ENCODE peak calls at places on chromosomes 7 and 10, in eight cellular contexts. One of them, this sample, is unnamed.
A peak's percentile ranks its signal among the peaks of the same experiment; 100 is the strongest.

GRCh38 chr7:66503036-66503370 is 125.7 kb upstream of the KCTD7 start:
- DNase-seq in body of pancreas: no peak
- DNase-seq in HFFc6: no peak
- DNase-seq in epithelial cell of esophagus: no peak
- DNase-seq in bronchial epithelial cell: no peak
- DNase-seq in testis: no peak
- DNase-seq in GM23338: no peak
- DNase-seq in prostate gland: no peak
- DNase-seq in this sample: no peak

GRCh38 chr7:10455936-10456335 is 517.7 kb upstream of the PHF14 start:
- DNase-seq in body of pancreas: no peak
- DNase-seq in HFFc6: no peak
- DNase-seq in epithelial cell of esophagus: no peak
- DNase-seq in bronchial epithelial cell: no peak
- DNase-seq in testis: no peak
- DNase-seq in GM23338: no peak
- DNase-seq in prostate gland: no peak
- DNase-seq in this sample: no peak

GRCh38 chr10:95784279-95784913 is 28.4 kb downstream of the ENTPD1 start:
- DNase-seq in body of pancreas: no peak
- DNase-seq in HFFc6: no peak
- DNase-seq in epithelial cell of esophagus: no peak
- DNase-seq in bronchial epithelial cell: no peak
- DNase-seq in testis: no peak
- DNase-seq in GM23338: no peak
- DNase-seq in prostate gland: no peak
- DNase-seq in this sample: no peak

GRCh38 chr7:130488376-130489139 is 3.3 kb upstream of the MEST start:
- DNase-seq in body of pancreas: no peak
- DNase-seq in HFFc6: no peak
- DNase-seq in epithelial cell of esophagus: no peak
- DNase-seq in bronchial epithelial cell: no peak
- DNase-seq in testis: no peak
- DNase-seq in GM23338: no peak
- DNase-seq in prostate gland: no peak
- DNase-seq in this sample: no peak

GRCh38 chr7:128841171-128841690 is 11.0 kb downstream of the FLNC start:
- DNase-seq in body of pancreas: no peak
- DNase-seq in HFFc6: no peak
- DNase-seq in epithelial cell of esophagus: peak; percentile 9
- DNase-seq in bronchial epithelial cell: no peak
- DNase-seq in testis: no peak
- DNase-seq in GM23338: no peak
- DNase-seq in prostate gland: no peak
- DNase-seq in this sample: no peak

GRCh38 chr10:131825150-131825907 is 75.5 kb upstream of the PPP2R2D start:
- DNase-seq in body of pancreas: no peak
- DNase-seq in HFFc6: no peak
- DNase-seq in epithelial cell of esophagus: no peak
- DNase-seq in bronchial epithelial cell: no peak
- DNase-seq in testis: no peak
- DNase-seq in GM23338: no peak
- DNase-seq in prostate gland: no peak
- DNase-seq in this sample: no peak

GRCh38 chr10:14153570-14154055 is 177.1 kb downstream of the FRMD4A start:
- DNase-seq in body of pancreas: peak; percentile 8
- DNase-seq in HFFc6: no peak
- DNase-seq in epithelial cell of esophagus: no peak
- DNase-seq in bronchial epithelial cell: no peak
- DNase-seq in testis: peak; percentile 18
- DNase-seq in GM23338: peak; percentile 69
- DNase-seq in prostate gland: no peak
- DNase-seq in this sample: no peak

GRCh38 chr7:80039255-80039884 is 95.3 kb upstream of the GNAI1 start:
- DNase-seq in body of pancreas: no peak
- DNase-seq in HFFc6: no peak
- DNase-seq in epithelial cell of esophagus: no peak
- DNase-seq in bronchial epithelial cell: no peak
- DNase-seq in testis: no peak
- DNase-seq in GM23338: no peak
- DNase-seq in prostate gland: no peak
- DNase-seq in this sample: no peak

GRCh38 chr10:117546020-117546629 is 3.6 kb downstream of the EMX2 start:
- DNase-seq in body of pancreas: no peak
- DNase-seq in HFFc6: no peak
- DNase-seq in epithelial cell of esophagus: no peak
- DNase-seq in bronchial epithelial cell: no peak
- DNase-seq in testis: no peak
- DNase-seq in GM23338: peak; percentile 29
- DNase-seq in prostate gland: no peak
- DNase-seq in this sample: no peak

GRCh38 chr10:90418869-90419652 is 438.8 kb downstream of the HTR7 start:
- DNase-seq in body of pancreas: no peak
- DNase-seq in HFFc6: peak; percentile 78
- DNase-seq in epithelial cell of esophagus: peak; percentile 95
- DNase-seq in bronchial epithelial cell: peak; percentile 97
- DNase-seq in testis: no peak
- DNase-seq in GM23338: no peak
- DNase-seq in prostate gland: no peak
- DNase-seq in this sample: no peak

GRCh38 chr10:130127612-130128607 is 8.3 kb upstream of the GLRX3 start:
- DNase-seq in body of pancreas: peak; percentile 68
- DNase-seq in HFFc6: peak; percentile 69
- DNase-seq in epithelial cell of esophagus: peak; percentile 78
- DNase-seq in bronchial epithelial cell: peak; percentile 76
- DNase-seq in testis: peak; percentile 58
- DNase-seq in GM23338: peak; percentile 92
- DNase-seq in prostate gland: peak; percentile 55
- DNase-seq in this sample: peak; percentile 14

GRCh38 chr10:69549959-69550358 is 23.3 kb downstream of the NEUROG3 start:
- DNase-seq in body of pancreas: no peak
- DNase-seq in HFFc6: no peak
- DNase-seq in epithelial cell of esophagus: no peak
- DNase-seq in bronchial epithelial cell: no peak
- DNase-seq in testis: no peak
- DNase-seq in GM23338: no peak
- DNase-seq in prostate gland: no peak
- DNase-seq in this sample: no peak

GRCh38 chr10:118940386-118940785 is 89.1 kb upstream of the NANOS1 start:
- DNase-seq in body of pancreas: no peak
- DNase-seq in HFFc6: no peak
- DNase-seq in epithelial cell of esophagus: peak; percentile 31
- DNase-seq in bronchial epithelial cell: peak; percentile 60
- DNase-seq in testis: no peak
- DNase-seq in GM23338: no peak
- DNase-seq in prostate gland: no peak
- DNase-seq in this sample: no peak

GRCh38 chr7:117157121-117157870 is 165.6 kb downstream of the WNT2 start:
- DNase-seq in body of pancreas: peak; percentile 62
- DNase-seq in HFFc6: peak; percentile 81
- DNase-seq in epithelial cell of esophagus: peak; percentile 39
- DNase-seq in bronchial epithelial cell: peak; percentile 44
- DNase-seq in testis: peak; percentile 79
- DNase-seq in GM23338: no peak
- DNase-seq in prostate gland: no peak
- DNase-seq in this sample: peak; percentile 77

GRCh38 chr7:21365866-21366624 is 61.8 kb upstream of the SP4 start:
- DNase-seq in body of pancreas: peak; percentile 22
- DNase-seq in HFFc6: no peak
- DNase-seq in epithelial cell of esophagus: peak; percentile 91
- DNase-seq in bronchial epithelial cell: peak; percentile 98
- DNase-seq in testis: no peak
- DNase-seq in GM23338: no peak
- DNase-seq in prostate gland: peak; percentile 56
- DNase-seq in this sample: no peak

GRCh38 chr7:82805527-82805960 is 357.1 kb downstream of the PCLO start:
- DNase-seq in body of pancreas: no peak
- DNase-seq in HFFc6: peak; percentile 81
- DNase-seq in epithelial cell of esophagus: peak; percentile 88
- DNase-seq in bronchial epithelial cell: peak; percentile 95
- DNase-seq in testis: no peak
- DNase-seq in GM23338: peak; percentile 38
- DNase-seq in prostate gland: no peak
- DNase-seq in this sample: peak; percentile 24

GRCh38 chr7:50391386-50391785 is 58.8 kb downstream of the FIGNL1 start:
- DNase-seq in body of pancreas: no peak
- DNase-seq in HFFc6: no peak
- DNase-seq in epithelial cell of esophagus: no peak
- DNase-seq in bronchial epithelial cell: no peak
- DNase-seq in testis: no peak
- DNase-seq in GM23338: no peak
- DNase-seq in prostate gland: no peak
- DNase-seq in this sample: no peak

DNA sequence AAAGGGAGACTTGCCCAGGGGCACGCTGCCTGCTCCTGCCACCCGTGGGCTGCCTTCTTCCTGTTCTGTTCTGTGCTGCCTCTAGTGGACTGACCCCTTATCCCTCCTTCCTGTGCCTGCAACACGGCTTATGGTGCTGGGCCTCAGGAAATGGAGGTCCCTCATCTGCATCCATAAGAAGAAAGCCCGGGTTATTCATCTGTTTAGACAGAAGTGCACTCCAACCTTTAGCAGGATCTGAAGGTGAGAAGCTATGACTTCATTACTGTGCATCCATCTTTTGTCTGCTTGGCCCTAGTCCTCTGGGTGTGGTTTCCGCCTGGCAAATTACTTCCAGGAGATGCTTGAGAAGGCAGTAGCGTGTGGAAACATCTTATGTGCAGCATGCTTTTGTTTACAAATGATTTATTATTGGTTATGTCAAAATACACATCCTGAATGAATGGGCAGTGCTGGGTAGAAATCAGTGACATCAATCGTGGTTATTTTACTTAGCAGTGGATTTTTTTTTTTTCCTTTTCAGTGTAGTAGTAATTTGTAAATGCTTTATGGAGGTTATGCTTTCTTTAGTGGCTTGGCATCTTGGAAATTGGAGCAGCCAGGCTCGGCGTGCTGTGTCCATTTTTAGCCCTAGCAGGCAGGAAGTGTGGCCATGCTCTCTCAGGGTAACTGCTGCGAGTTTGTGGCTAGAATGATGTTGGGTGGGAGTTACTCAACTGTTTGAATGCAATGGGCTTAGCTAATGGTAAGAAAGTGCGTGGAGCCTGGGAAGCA is 12.7 kb downstream of the PTPRE start:
- DNase-seq in body of pancreas: no peak
- DNase-seq in HFFc6: no peak
- DNase-seq in epithelial cell of esophagus: no peak
- DNase-seq in bronchial epithelial cell: peak; percentile 33
- DNase-seq in testis: no peak
- DNase-seq in GM23338: peak; percentile 51
- DNase-seq in prostate gland: no peak
- DNase-seq in this sample: peak; percentile 48
- TF ChIP-seq CTCF in body of pancreas: no peak
- TF ChIP-seq CTCF in HFFc6: no peak
- TF ChIP-seq CTCF in epithelial cell of esophagus: peak; percentile 5
- TF ChIP-seq CTCF in bronchial epithelial cell: peak; percentile 44
- TF ChIP-seq CTCF in testis: no peak
- TF ChIP-seq CTCF in GM23338: peak; percentile 50
- TF ChIP-seq CTCF in prostate gland: no peak
- TF ChIP-seq CTCF in this sample: peak; percentile 30

GRCh38 chr7:14424675-14425074 is 435.2 kb upstream of the ETV1 start:
- DNase-seq in body of pancreas: no peak
- DNase-seq in HFFc6: no peak
- DNase-seq in epithelial cell of esophagus: peak; percentile 11
- DNase-seq in bronchial epithelial cell: no peak
- DNase-seq in testis: no peak
- DNase-seq in GM23338: no peak
- DNase-seq in prostate gland: no peak
- DNase-seq in this sample: no peak
- TF ChIP-seq CTCF in body of pancreas: no peak
- TF ChIP-seq CTCF in HFFc6: no peak
- TF ChIP-seq CTCF in epithelial cell of esophagus: peak; percentile 24
- TF ChIP-seq CTCF in bronchial epithelial cell: no peak
- TF ChIP-seq CTCF in testis: no peak
- TF ChIP-seq CTCF in GM23338: peak; percentile 58
- TF ChIP-seq CTCF in prostate gland: no peak
- TF ChIP-seq CTCF in this sample: no peak

GRCh38 chr7:150322833-150323681 is at the start of the genes ACTR3C and LRRC61:
- DNase-seq in body of pancreas: peak; percentile 80
- DNase-seq in HFFc6: no peak
- DNase-seq in epithelial cell of esophagus: peak; percentile 42
- DNase-seq in bronchial epithelial cell: peak; percentile 16
- DNase-seq in testis: peak; percentile 80
- DNase-seq in GM23338: peak; percentile 91
- DNase-seq in prostate gland: peak; percentile 55
- DNase-seq in this sample: no peak
- TF ChIP-seq CTCF in body of pancreas: peak; percentile 42
- TF ChIP-seq CTCF in HFFc6: no peak
- TF ChIP-seq CTCF in epithelial cell of esophagus: no peak
- TF ChIP-seq CTCF in bronchial epithelial cell: peak; percentile 20
- TF ChIP-seq CTCF in testis: no peak
- TF ChIP-seq CTCF in GM23338: peak; percentile 12
- TF ChIP-seq CTCF in prostate gland: no peak
- TF ChIP-seq CTCF in this sample: no peak

GRCh38 chr10:116287906-116288501 is 15.0 kb upstream of the GFRA1 start:
- DNase-seq in body of pancreas: peak; percentile 54
- DNase-seq in HFFc6: peak; percentile 52
- DNase-seq in epithelial cell of esophagus: peak; percentile 61
- DNase-seq in bronchial epithelial cell: peak; percentile 48
- DNase-seq in testis: peak; percentile 68
- DNase-seq in GM23338: peak; percentile 70
- DNase-seq in prostate gland: no peak
- DNase-seq in this sample: peak; percentile 36
- TF ChIP-seq CTCF in body of pancreas: peak; percentile 78
- TF ChIP-seq CTCF in HFFc6: peak; percentile 89
- TF ChIP-seq CTCF in epithelial cell of esophagus: peak; percentile 70
- TF ChIP-seq CTCF in bronchial epithelial cell: peak; percentile 34
- TF ChIP-seq CTCF in testis: peak; percentile 57
- TF ChIP-seq CTCF in GM23338: peak; percentile 75
- TF ChIP-seq CTCF in prostate gland: peak; percentile 40
- TF ChIP-seq CTCF in this sample: peak; percentile 76